ENCODE peak calls at places on chromosomes 1 and 21, in seven cellular contexts. One of them, this sample, is unnamed.

GRCh38 chr1:67850611-67851075 is 17.4 kb upstream of the GNG12 start:
- DNase-seq in NCI-H446: peak
- DNase-seq in Caki2: peak
- DNase-seq in germinal center: no peak
- DNase-seq in HFF-Myc: peak
- DNase-seq in activated CD8-positive, alpha-beta memory T cell treated with anti-CD3 and anti-CD28 coated beads for 24 hours: no peak
- DNase-seq in right cardiac atrium: peak
- DNase-seq in this sample: peak

GRCh38 chr1:58035523-58035922 is 511.0 kb downstream of the OMA1 start:
- DNase-seq in NCI-H446: no peak
- DNase-seq in Caki2: no peak
- DNase-seq in germinal center: no peak
- DNase-seq in HFF-Myc: peak
- DNase-seq in activated CD8-positive, alpha-beta memory T cell treated with anti-CD3 and anti-CD28 coated beads for 24 hours: no peak
- DNase-seq in right cardiac atrium: no peak
- DNase-seq in this sample: no peak

GRCh38 chr1:93591291-93591832 is 90.3 kb downstream of the BCAR3 start:
- DNase-seq in NCI-H446: no peak
- DNase-seq in Caki2: no peak
- DNase-seq in germinal center: no peak
- DNase-seq in HFF-Myc: no peak
- DNase-seq in activated CD8-positive, alpha-beta memory T cell treated with anti-CD3 and anti-CD28 coated beads for 24 hours: no peak
- DNase-seq in right cardiac atrium: no peak
- DNase-seq in this sample: no peak

GRCh38 chr1:158951956-158952355 is 20.6 kb downstream of the PYHIN1 start:
- DNase-seq in NCI-H446: no peak
- DNase-seq in Caki2: no peak
- DNase-seq in germinal center: peak
- DNase-seq in HFF-Myc: no peak
- DNase-seq in activated CD8-positive, alpha-beta memory T cell treated with anti-CD3 and anti-CD28 coated beads for 24 hours: no peak
- DNase-seq in right cardiac atrium: no peak
- DNase-seq in this sample: no peak

GRCh38 chr1:201783067-201783466 is 45.9 kb upstream of the IPO9 start:
- DNase-seq in NCI-H446: no peak
- DNase-seq in Caki2: no peak
- DNase-seq in germinal center: no peak
- DNase-seq in HFF-Myc: no peak
- DNase-seq in activated CD8-positive, alpha-beta memory T cell treated with anti-CD3 and anti-CD28 coated beads for 24 hours: no peak
- DNase-seq in right cardiac atrium: no peak
- DNase-seq in this sample: no peak

GRCh38 chr1:215749423-215749822 is 182.3 kb downstream of the KCTD3 start:
- DNase-seq in NCI-H446: no peak
- DNase-seq in Caki2: no peak
- DNase-seq in germinal center: no peak
- DNase-seq in HFF-Myc: peak
- DNase-seq in activated CD8-positive, alpha-beta memory T cell treated with anti-CD3 and anti-CD28 coated beads for 24 hours: no peak
- DNase-seq in right cardiac atrium: no peak
- DNase-seq in this sample: no peak

GRCh38 chr21:39968010-39968409 is 100.8 kb downstream of the PCP4 start:
- DNase-seq in NCI-H446: no peak
- DNase-seq in Caki2: no peak
- DNase-seq in germinal center: no peak
- DNase-seq in HFF-Myc: no peak
- DNase-seq in activated CD8-positive, alpha-beta memory T cell treated with anti-CD3 and anti-CD28 coated beads for 24 hours: no peak
- DNase-seq in right cardiac atrium: no peak
- DNase-seq in this sample: no peak

GRCh38 chr1:248406721-248407692 is 4.2 kb downstream of the OR2T1 start:
- DNase-seq in NCI-H446: no peak
- DNase-seq in Caki2: no peak
- DNase-seq in germinal center: no peak
- DNase-seq in HFF-Myc: no peak
- DNase-seq in activated CD8-positive, alpha-beta memory T cell treated with anti-CD3 and anti-CD28 coated beads for 24 hours: no peak
- DNase-seq in right cardiac atrium: no peak
- DNase-seq in this sample: no peak

GRCh38 chr1:155514582-155515187 is 47.9 kb downstream of the ASH1L start:
- DNase-seq in NCI-H446: no peak
- DNase-seq in Caki2: no peak
- DNase-seq in germinal center: no peak
- DNase-seq in HFF-Myc: no peak
- DNase-seq in activated CD8-positive, alpha-beta memory T cell treated with anti-CD3 and anti-CD28 coated beads for 24 hours: no peak
- DNase-seq in right cardiac atrium: no peak
- DNase-seq in this sample: no peak

GRCh38 chr1:25771246-25772114 is 28.5 kb upstream of the SELENON start:
- DNase-seq in NCI-H446: peak
- DNase-seq in Caki2: peak
- DNase-seq in germinal center: no peak
- DNase-seq in HFF-Myc: no peak
- DNase-seq in activated CD8-positive, alpha-beta memory T cell treated with anti-CD3 and anti-CD28 coated beads for 24 hours: no peak
- DNase-seq in right cardiac atrium: peak
- DNase-seq in this sample: peak

GRCh38 chr1:224684920-224685547 is 68.9 kb downstream of the CNIH3 start:
- DNase-seq in NCI-H446: no peak
- DNase-seq in Caki2: no peak
- DNase-seq in germinal center: no peak
- DNase-seq in HFF-Myc: no peak
- DNase-seq in activated CD8-positive, alpha-beta memory T cell treated with anti-CD3 and anti-CD28 coated beads for 24 hours: no peak
- DNase-seq in right cardiac atrium: no peak
- DNase-seq in this sample: no peak

GRCh38 chr1:43711524-43712386 is 4.4 kb downstream of the ST3GAL3 start:
- DNase-seq in NCI-H446: no peak
- DNase-seq in Caki2: peak
- DNase-seq in germinal center: no peak
- DNase-seq in HFF-Myc: no peak
- DNase-seq in activated CD8-positive, alpha-beta memory T cell treated with anti-CD3 and anti-CD28 coated beads for 24 hours: no peak
- DNase-seq in right cardiac atrium: no peak
- DNase-seq in this sample: no peak

GRCh38 chr1:102002057-102002456 is 5.3 kb upstream of the OLFM3 start:
- DNase-seq in NCI-H446: no peak
- DNase-seq in Caki2: no peak
- DNase-seq in germinal center: no peak
- DNase-seq in HFF-Myc: no peak
- DNase-seq in activated CD8-positive, alpha-beta memory T cell treated with anti-CD3 and anti-CD28 coated beads for 24 hours: no peak
- DNase-seq in right cardiac atrium: no peak
- DNase-seq in this sample: no peak

GRCh38 chr1:168722964-168723363 is 6.0 kb downstream of the DPT start:
- DNase-seq in NCI-H446: no peak
- DNase-seq in Caki2: no peak
- DNase-seq in germinal center: no peak
- DNase-seq in HFF-Myc: no peak
- DNase-seq in activated CD8-positive, alpha-beta memory T cell treated with anti-CD3 and anti-CD28 coated beads for 24 hours: no peak
- DNase-seq in right cardiac atrium: no peak
- DNase-seq in this sample: no peak

GRCh38 chr1:199691540-199691939 is 336.0 kb upstream of the NR5A2 start:
- DNase-seq in NCI-H446: no peak
- DNase-seq in Caki2: peak
- DNase-seq in germinal center: no peak
- DNase-seq in HFF-Myc: peak
- DNase-seq in activated CD8-positive, alpha-beta memory T cell treated with anti-CD3 and anti-CD28 coated beads for 24 hours: no peak
- DNase-seq in right cardiac atrium: no peak
- DNase-seq in this sample: no peak

GRCh38 chr1:27635410-27636142 is 591 bp upstream of the FGR start:
- DNase-seq in NCI-H446: no peak
- DNase-seq in Caki2: no peak
- DNase-seq in germinal center: no peak
- DNase-seq in HFF-Myc: no peak
- DNase-seq in activated CD8-positive, alpha-beta memory T cell treated with anti-CD3 and anti-CD28 coated beads for 24 hours: no peak
- DNase-seq in right cardiac atrium: no peak
- DNase-seq in this sample: no peak

GRCh38 chr1:109975718-109976117 is 8.8 kb upstream of the AHCYL1 start:
- DNase-seq in NCI-H446: no peak
- DNase-seq in Caki2: peak
- DNase-seq in germinal center: no peak
- DNase-seq in HFF-Myc: no peak
- DNase-seq in activated CD8-positive, alpha-beta memory T cell treated with anti-CD3 and anti-CD28 coated beads for 24 hours: no peak
- DNase-seq in right cardiac atrium: no peak
- DNase-seq in this sample: no peak

GRCh38 chr1:66642992-66643391 is 109.0 kb downstream of the SGIP1 start:
- DNase-seq in NCI-H446: no peak
- DNase-seq in Caki2: no peak
- DNase-seq in germinal center: no peak
- DNase-seq in HFF-Myc: no peak
- DNase-seq in activated CD8-positive, alpha-beta memory T cell treated with anti-CD3 and anti-CD28 coated beads for 24 hours: no peak
- DNase-seq in right cardiac atrium: no peak
- DNase-seq in this sample: no peak

GRCh38 chr21:45411810-45412206 is 6.8 kb downstream of the COL18A1 start:
- DNase-seq in NCI-H446: no peak
- DNase-seq in Caki2: no peak
- DNase-seq in germinal center: no peak
- DNase-seq in HFF-Myc: no peak
- DNase-seq in activated CD8-positive, alpha-beta memory T cell treated with anti-CD3 and anti-CD28 coated beads for 24 hours: no peak
- DNase-seq in right cardiac atrium: no peak
- DNase-seq in this sample: no peak

GRCh38 chr1:31855038-31855845 is 39.4 kb upstream of the SPOCD1 start:
- DNase-seq in NCI-H446: no peak
- DNase-seq in Caki2: peak
- DNase-seq in germinal center: no peak
- DNase-seq in HFF-Myc: peak
- DNase-seq in activated CD8-positive, alpha-beta memory T cell treated with anti-CD3 and anti-CD28 coated beads for 24 hours: no peak
- DNase-seq in right cardiac atrium: no peak
- DNase-seq in this sample: no peak

GRCh38 chr1:31831397-31832378 is 15.9 kb upstream of the SPOCD1 start:
- DNase-seq in NCI-H446: no peak
- DNase-seq in Caki2: no peak
- DNase-seq in germinal center: no peak
- DNase-seq in HFF-Myc: no peak
- DNase-seq in activated CD8-positive, alpha-beta memory T cell treated with anti-CD3 and anti-CD28 coated beads for 24 hours: peak
- DNase-seq in right cardiac atrium: no peak
- DNase-seq in this sample: no peak

GRCh38 chr1:167821969-167822685 is 91.8 kb downstream of the ADCY10 start:
- DNase-seq in NCI-H446: no peak
- DNase-seq in Caki2: peak
- DNase-seq in germinal center: no peak
- DNase-seq in HFF-Myc: no peak
- DNase-seq in activated CD8-positive, alpha-beta memory T cell treated with anti-CD3 and anti-CD28 coated beads for 24 hours: no peak
- DNase-seq in right cardiac atrium: no peak
- DNase-seq in this sample: no peak

GRCh38 chr1:21849909-21850576 is 38.0 kb downstream of the LDLRAD2 start:
- DNase-seq in NCI-H446: no peak
- DNase-seq in Caki2: no peak
- DNase-seq in germinal center: no peak
- DNase-seq in HFF-Myc: no peak
- DNase-seq in activated CD8-positive, alpha-beta memory T cell treated with anti-CD3 and anti-CD28 coated beads for 24 hours: no peak
- DNase-seq in right cardiac atrium: peak
- DNase-seq in this sample: no peak